ENCODE peak calls at places on chromosome 20, in six cellular contexts. M, O, B, P, V and N are unnamed samples.

GRCh38 chr20:63064745-63065711 is 58.3 kb upstream of the BHLHE23 start:
- DNase-seq in P (no peak), M (peak), V (no peak), B (no peak), O (no peak), N (no peak)

GRCh38 chr20:20938131-20938530 is 168.0 kb downstream of the LINC00237 start:
- DNase-seq in B (no peak), M (no peak), P (no peak), O (no peak), V (no peak), N (no peak)

GRCh38 chr20:10557685-10558084 is 116.1 kb downstream of the JAG1 start:
- DNase-seq in V (no peak), O (no peak), M (no peak), P (no peak), B (no peak), N (peak)

GRCh38 chr20:63162206-63162770 is 53.6 kb downstream of the YTHDF1 start:
- DNase-seq in B (no peak), O (no peak), V (no peak), P (no peak), M (peak), N (no peak)

GRCh38 chr20:34952676-34953075 is 2.9 kb downstream of the GSS start:
- DNase-seq in M (no peak), O (peak), P (no peak), V (no peak), B (no peak), N (no peak)

GRCh38 chr20:34461779-34462087 is 54.5 kb upstream of the DYNLRB1 start:
- DNase-seq in O (no peak), P (no peak), M (no peak), B (no peak), V (no peak), N (no peak)

GRCh38 chr20:19699132-19699971 is 58.7 kb upstream of the RIN2 start:
- DNase-seq in O (peak), V (no peak), P (no peak), B (peak), M (no peak), N (peak)

GRCh38 chr20:14401479-14402138 is 64.2 kb upstream of the FLRT3 start:
- DNase-seq in B (no peak), P (no peak), O (no peak), M (no peak), V (no peak), N (no peak)

GRCh38 chr20:36467076-36467999 is 74.0 kb upstream of the MYL9 start:
- DNase-seq in M (peak), B (no peak), V (no peak), P (no peak), O (no peak), N (no peak)

GRCh38 chr20:11993886-11994466 is 76.3 kb downstream of the BTBD3 start:
- DNase-seq in B (no peak), M (no peak), V (no peak), P (no peak), O (peak), N (no peak)

GRCh38 chr20:58986968-58987517 is 6.0 kb downstream of the NELFCD start:
- DNase-seq in O (no peak), P (no peak), M (no peak), B (no peak), V (no peak), N (no peak)

GRCh38 chr20:2301164-2301622 is 5.4 kb downstream of the TGM3 start:
- DNase-seq in O (peak), M (peak), B (no peak), V (no peak), P (no peak), N (no peak)

GRCh38 chr20:4445780-4446179 is 275.9 kb upstream of the PRND start:
- DNase-seq in P (no peak), O (no peak), V (no peak), B (no peak), M (no peak), N (no peak)

GRCh38 chr20:21090738-21091120 is 15.4 kb downstream of the LINC00237 start:
- DNase-seq in P (no peak), B (no peak), M (no peak), O (no peak), V (no peak), N (no peak)

GRCh38 chr20:17936791-17937687 is 31.6 kb downstream of the SNX5 start:
- DNase-seq in P (no peak), B (no peak), V (no peak), M (no peak), O (peak), N (no peak)

GRCh38 chr20:20759132-20759531 is 46.7 kb upstream of the RALGAPA2 start:
- DNase-seq in M (no peak), B (no peak), P (no peak), V (no peak), O (no peak), N (no peak)

GRCh38 chr20:11935754-11936551 is 18.3 kb downstream of the BTBD3 start:
- DNase-seq in M (no peak), B (no peak), V (no peak), P (no peak), O (no peak), N (no peak)

GRCh38 chr20:57656821-57657536 is 36.8 kb upstream of the ZBP1 start:
- DNase-seq in O (no peak), M (no peak), B (no peak), P (no peak), V (peak), N (no peak)

GRCh38 chr20:1489764-1490436 is 1.3 kb downstream of the SIRPB2 start:
- DNase-seq in O (no peak), M (no peak), B (no peak), P (no peak), V (no peak), N (peak)

GRCh38 chr20:57409672-57410397 is 18.6 kb downstream of the RBM38 start:
- DNase-seq in M (no peak), P (no peak), O (no peak), V (no peak), B (no peak), N (no peak)

GRCh38 chr20:891121-892080 is 24.7 kb downstream of the ANGPT4 start:
- DNase-seq in V (no peak), P (no peak), B (no peak), M (peak), O (no peak), N (peak)

GRCh38 chr20:62860924-62861691 is 514 bp downstream of the TCFL5 start:
- DNase-seq in B (no peak), V (peak), P (no peak), M (no peak), O (peak), N (no peak)

GRCh38 chr20:53621482-53622246 is 28.0 kb upstream of the ZNF217 start:
- DNase-seq in P (no peak), B (no peak), M (peak), V (no peak), O (peak), N (peak)

DNA sequence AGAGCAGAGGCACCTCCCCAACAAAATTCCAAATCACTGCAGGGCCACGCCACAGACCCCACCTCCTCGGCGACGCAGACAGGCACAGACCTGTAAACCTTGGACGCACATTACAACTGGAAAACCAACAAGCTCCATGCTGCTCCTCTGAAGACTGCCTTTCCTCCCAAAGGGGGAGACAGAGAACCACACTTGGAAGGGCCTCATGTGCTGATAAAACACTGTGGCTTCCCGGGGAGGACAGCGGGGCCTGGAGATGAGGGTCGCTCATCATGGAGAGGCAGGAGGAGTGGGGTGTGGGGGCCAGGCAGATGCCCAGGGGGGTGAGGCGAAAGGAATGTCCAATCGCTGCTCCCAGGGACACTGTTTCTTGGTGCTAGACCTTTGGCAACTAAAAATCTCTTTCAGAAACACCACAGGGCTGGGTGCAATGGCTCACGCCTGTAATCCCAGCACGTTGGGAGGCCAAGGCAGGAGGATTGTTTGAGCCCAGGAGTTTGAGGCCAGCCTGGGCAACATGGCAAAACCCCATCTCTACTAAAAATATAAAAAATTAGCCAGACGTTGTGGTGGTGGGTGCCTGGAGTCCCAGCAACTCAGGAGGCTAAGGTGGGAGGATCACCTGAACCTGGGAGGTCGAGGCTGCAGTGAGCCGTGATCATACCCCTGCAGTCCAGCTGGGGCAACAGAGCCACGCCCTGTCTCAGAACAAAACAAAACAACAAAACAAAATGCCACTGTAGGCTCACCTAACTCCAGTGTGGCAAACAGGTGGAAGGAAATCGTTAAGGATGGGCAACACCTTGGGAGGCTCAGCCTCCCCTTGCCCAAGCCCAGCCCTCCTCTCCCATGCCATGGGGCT is 53.8 kb downstream of the ABHD12 start:
- DNase-seq in P (no peak), O (peak), B (no peak), V (peak), M (no peak), N (no peak)
- TF ChIP-seq CTCF in P (peak), O (peak), B (peak), V (no peak), M (peak), N (no peak)

DNA sequence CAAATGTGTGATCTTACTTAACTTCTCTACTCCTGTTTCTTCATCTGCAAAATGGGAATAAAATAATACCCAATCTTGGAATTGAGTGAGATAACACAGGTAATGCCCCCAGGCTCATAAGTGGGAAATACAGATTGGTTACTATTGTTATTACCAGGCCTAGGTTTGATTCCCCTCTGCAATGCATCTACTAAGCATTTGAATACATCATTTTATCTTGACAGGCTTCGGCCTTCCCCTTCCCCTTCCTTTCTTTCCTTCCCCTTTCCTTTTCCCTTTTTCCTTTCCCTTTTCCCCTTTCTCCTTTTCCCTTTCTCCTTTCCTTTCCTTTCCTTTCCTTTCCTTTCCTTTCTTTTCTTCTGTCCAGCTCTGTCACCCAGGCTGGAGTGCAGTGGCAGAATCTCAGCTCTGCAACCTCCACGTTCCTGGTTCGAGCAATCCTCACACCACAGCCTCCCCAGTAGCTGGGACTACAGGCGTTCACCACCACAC is 7.3 kb upstream of the HNF4A start:
- DNase-seq in P (no peak), B (no peak), M (no peak), V (no peak), O (no peak), N (no peak)
- TF ChIP-seq CTCF in P (no peak), B (no peak), M (no peak), V (no peak), O (no peak), N (no peak)

GRCh38 chr20:47198254-47198671 is 158.2 kb downstream of the ZMYND8 start:
- DNase-seq in B (no peak), M (no peak), P (no peak), O (no peak), V (no peak), N (no peak)

GRCh38 chr20:47202765-47203667 is 153.5 kb downstream of the ZMYND8 start:
- DNase-seq in V (no peak), B (no peak), O (no peak), M (no peak), P (no peak), N (no peak)

GRCh38 chr20:47198996-47199552 is 157.4 kb downstream of the ZMYND8 start:
- DNase-seq in B (no peak), M (no peak), V (no peak), O (no peak), P (no peak), N (no peak)

GRCh38 chr20:47204008-47204745 is 152.3 kb downstream of the ZMYND8 start:
- DNase-seq in V (no peak), B (no peak), O (peak), P (no peak), M (no peak), N (peak)

DNA sequence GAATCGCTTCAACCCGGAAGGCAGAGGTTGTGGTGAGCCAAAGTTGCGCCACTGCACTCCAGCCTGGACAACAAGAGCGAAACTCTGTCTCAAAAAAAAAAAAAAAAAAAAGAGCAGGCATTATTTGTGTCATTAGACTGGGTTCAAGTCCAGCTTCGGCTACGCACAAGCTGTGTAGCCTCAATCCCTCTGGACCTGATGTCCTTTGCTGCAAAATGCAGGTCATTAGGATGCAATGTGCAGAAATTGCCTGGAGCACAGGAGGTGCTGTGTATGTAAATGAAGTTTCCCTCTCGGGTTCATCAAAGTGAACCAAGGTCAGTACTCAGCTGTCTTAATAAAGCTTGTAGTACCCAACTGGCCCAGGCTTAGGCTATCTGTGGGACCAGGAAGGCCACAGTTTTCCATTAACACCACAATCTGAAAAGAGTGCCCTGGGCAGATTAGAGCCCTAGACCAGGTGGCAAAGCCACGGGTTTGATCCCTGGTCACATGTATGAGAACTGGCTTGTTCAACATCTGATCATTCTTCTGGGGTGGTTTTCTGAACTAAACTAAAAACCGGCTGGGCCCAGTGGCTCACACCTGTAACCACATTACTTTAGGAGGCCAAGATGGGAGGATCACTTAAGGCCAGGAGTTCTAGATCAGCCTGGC is 155.3 kb downstream of the ZMYND8 start:
- DNase-seq in P (no peak), O (no peak), M (no peak), B (no peak), V (no peak), N (no peak)
- TF ChIP-seq CTCF in P (no peak), O (no peak), M (no peak), B (no peak), V (no peak), N (no peak)

DNA sequence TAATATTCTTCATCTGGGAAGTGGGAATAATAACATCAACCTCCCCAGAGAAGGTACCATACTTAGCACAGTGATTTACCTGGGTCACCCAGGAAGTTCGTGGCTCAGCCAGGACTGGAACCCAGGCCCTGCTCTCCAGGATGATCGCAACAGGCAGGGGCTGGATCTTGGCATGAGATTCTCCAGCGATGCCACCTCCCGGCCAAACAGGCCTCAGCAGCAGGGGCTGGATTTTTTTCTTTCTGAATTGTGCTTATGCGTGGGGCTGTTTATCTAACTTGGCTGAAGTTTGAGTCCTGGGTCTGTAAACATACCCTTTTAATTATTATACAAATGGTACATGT is 129.5 kb upstream of the PTPN1 start:
- DNase-seq in V (no peak), P (no peak), B (no peak), O (peak), M (no peak), N (no peak)
- TF ChIP-seq CTCF in V (no peak), P (peak), B (peak), O (peak), M (peak), N (peak)

DNA sequence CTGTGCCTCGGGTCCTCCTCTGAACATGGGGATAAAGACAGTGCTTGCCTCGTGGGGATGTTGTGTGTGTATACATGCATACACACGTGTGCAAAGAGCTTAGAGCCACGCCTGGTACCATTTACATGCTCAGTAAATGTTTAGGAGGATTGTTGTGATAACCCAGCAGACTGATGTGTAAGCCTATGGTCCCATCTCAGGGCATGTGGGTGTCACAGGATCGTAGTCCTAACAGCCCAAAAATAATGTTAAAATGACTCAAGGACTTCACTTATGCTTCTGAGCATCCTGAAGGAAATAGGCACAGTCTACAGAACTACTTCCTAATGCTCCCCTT is 12.4 kb upstream of the BPI start:
- DNase-seq in V (no peak), B (no peak), M (no peak), O (no peak), P (no peak), N (no peak)
- TF ChIP-seq CTCF in V (no peak), B (no peak), M (no peak), O (no peak), P (no peak), N (no peak)

DNA sequence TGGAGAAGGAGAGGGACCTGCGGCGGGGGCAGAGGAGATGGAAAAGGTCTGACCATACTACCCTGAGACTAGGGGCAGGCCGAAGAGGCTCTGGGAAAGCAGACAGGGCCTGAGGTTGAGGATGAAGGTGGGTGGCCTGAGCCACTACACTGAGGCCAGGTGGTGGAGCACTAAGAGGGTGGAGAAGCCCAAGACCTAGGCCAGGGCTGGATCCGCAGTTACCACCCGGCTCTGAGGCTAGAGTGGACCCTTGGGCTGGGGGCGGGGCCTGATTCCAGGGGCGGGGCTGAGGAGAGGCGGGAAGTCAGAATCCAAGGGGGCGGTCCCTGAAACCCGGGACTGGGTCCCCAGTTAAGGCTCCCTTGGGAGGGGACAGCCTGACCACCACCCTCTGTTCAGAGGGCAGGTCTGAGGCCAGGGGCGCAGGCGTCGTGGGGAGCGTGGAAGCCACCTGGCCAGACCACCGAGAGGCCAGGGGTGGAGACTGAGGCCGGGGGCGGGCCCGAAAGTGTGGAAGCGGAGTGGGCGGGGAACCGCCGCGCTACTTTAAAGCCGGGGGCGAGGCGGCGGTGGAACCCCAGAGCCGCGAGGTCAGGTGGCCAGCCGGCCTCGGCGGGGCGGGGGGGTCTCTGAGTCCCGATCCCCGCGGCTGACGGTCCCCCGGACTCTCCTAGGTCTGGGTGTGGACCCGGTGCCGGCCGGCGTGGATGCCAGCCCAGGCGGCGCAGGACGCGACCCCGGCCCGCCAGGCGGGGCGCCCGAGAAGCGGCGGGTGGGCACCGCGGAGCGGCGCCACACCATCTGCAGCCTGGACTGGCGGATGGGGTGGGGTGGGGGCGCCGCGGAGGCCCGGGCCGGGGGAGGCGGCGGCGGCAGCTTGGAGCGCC is 8.3 kb downstream of the CCM2L start:
- DNase-seq in O (no peak), V (peak), B (no peak), M (peak), P (peak), N (no peak)
- TF ChIP-seq CTCF in O (no peak), V (no peak), B (no peak), M (no peak), P (peak), N (no peak)